ENCODE peak calls at places on chromosome 12, in six cellular contexts. D, C, M, O, V and R are unnamed samples.

GRCh38 chr12:107522692-107523477 is 162.7 kb upstream of the PWP1 start:
- DNase-seq in D (no peak), V (no peak), C (no peak), M (no peak), O (no peak), R (peak)

GRCh38 chr12:102436867-102437266 is 43.5 kb downstream of the IGF1 start:
- DNase-seq in V (no peak), M (no peak), C (no peak), O (no peak), D (no peak), R (no peak)

GRCh38 chr12:51683763-51684357 is 92.8 kb downstream of the SCN8A start:
- DNase-seq in V (no peak), O (no peak), M (no peak), C (peak), D (no peak), R (peak)

GRCh38 chr12:120012067-120012621 is 23.1 kb downstream of the BICDL1 start:
- DNase-seq in M (no peak), O (no peak), D (peak), V (no peak), C (no peak), R (no peak)

GRCh38 chr12:114767906-114768697 is 84.1 kb upstream of the TBX3 start:
- DNase-seq in V (no peak), D (no peak), C (no peak), M (no peak), O (no peak), R (peak)

GRCh38 chr12:98352218-98352811 is 163.1 kb upstream of the TMPO start:
- DNase-seq in O (no peak), M (no peak), D (peak), C (no peak), V (no peak), R (peak)

GRCh38 chr12:19299765-19300164 is 139.5 kb upstream of the AEBP2 start:
- DNase-seq in C (no peak), O (no peak), D (no peak), M (no peak), V (no peak), R (peak)

GRCh38 chr12:62803756-62804155 is 131.2 kb downstream of the PPM1H start:
- DNase-seq in V (no peak), M (no peak), C (no peak), O (no peak), D (no peak), R (no peak)

GRCh38 chr12:26831959-26832816 is 806 bp downstream of the ITPR2 start:
- DNase-seq in D (no peak), C (peak), V (peak), M (no peak), O (peak), R (peak)
- TF ChIP-seq CTCF in D (no peak), C (no peak), V (no peak), M (peak), O (no peak), R (no peak)

GRCh38 chr12:131831021-131831571 is 2.9 kb downstream of the MMP17 start:
- DNase-seq in D (no peak), O (no peak), C (no peak), M (no peak), V (no peak), R (peak)

GRCh38 chr12:131833896-131834641 is 5.9 kb downstream of the MMP17 start:
- DNase-seq in D (no peak), M (no peak), V (no peak), C (no peak), O (no peak), R (peak)

GRCh38 chr12:131831635-131832041 is 3.4 kb downstream of the MMP17 start:
- DNase-seq in M (no peak), D (peak), V (peak), O (no peak), C (no peak), R (peak)

GRCh38 chr12:131833288-131833895 is 5.2 kb downstream of the MMP17 start:
- DNase-seq in D (no peak), M (no peak), C (no peak), V (no peak), O (no peak), R (no peak)

DNA sequence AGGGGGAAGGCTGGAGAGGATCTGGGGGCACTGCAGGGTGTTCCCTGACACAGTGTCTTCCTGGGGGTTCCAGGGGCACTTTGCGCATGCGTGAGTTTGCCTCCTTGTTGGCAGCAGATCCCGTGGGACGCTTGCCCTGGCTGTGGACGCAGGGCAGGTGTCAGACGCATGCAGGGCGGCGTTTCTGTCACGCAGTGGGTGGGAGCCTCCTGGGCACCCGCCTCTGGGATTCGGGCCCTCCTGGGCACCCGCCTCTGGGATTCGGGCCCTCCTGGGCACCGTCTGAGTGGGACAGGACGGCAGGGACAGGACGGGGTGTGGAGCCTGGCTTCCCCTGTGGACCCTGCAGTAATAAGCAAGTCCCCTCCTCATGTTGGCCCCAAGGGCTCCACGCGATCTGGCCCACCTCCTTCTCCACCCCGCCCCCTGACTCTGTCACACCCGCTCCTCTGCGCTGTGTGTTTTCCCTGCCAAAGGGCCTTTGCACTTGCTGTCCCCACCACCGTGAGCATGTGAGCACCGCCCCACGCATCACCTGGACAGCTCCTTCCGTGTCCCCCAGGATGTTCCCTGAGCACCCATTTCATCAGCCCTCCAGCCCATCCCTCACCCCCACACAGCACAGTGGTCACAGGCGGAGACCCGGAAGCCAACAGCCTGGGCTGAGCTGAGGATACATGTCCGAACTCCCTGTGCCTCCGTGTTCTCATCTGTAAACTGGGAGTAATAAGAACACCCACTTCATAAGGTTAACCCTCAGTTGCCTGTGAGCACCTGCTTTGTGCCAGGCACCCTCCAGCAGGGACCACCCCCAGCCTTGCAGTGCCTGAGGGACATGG is 4.4 kb downstream of the MMP17 start:
- DNase-seq in C (no peak), M (peak), D (no peak), V (peak), O (no peak), R (peak)
- H3K4me3 ChIP-seq in C (peak), M (peak), D (peak), V (peak), O (no peak), R (peak)

GRCh38 chr12:16384732-16385131 is 37.3 kb downstream of the MGST1 start:
- DNase-seq in C (no peak), D (no peak), O (no peak), V (no peak), M (no peak), R (no peak)

GRCh38 chr12:16387919-16388318 is 40.5 kb downstream of the MGST1 start:
- DNase-seq in C (no peak), M (no peak), D (no peak), O (no peak), V (no peak), R (no peak)

GRCh38 chr12:16389594-16389993 is 42.1 kb downstream of the MGST1 start:
- DNase-seq in V (no peak), D (peak), O (no peak), M (no peak), C (no peak), R (peak)

DNA sequence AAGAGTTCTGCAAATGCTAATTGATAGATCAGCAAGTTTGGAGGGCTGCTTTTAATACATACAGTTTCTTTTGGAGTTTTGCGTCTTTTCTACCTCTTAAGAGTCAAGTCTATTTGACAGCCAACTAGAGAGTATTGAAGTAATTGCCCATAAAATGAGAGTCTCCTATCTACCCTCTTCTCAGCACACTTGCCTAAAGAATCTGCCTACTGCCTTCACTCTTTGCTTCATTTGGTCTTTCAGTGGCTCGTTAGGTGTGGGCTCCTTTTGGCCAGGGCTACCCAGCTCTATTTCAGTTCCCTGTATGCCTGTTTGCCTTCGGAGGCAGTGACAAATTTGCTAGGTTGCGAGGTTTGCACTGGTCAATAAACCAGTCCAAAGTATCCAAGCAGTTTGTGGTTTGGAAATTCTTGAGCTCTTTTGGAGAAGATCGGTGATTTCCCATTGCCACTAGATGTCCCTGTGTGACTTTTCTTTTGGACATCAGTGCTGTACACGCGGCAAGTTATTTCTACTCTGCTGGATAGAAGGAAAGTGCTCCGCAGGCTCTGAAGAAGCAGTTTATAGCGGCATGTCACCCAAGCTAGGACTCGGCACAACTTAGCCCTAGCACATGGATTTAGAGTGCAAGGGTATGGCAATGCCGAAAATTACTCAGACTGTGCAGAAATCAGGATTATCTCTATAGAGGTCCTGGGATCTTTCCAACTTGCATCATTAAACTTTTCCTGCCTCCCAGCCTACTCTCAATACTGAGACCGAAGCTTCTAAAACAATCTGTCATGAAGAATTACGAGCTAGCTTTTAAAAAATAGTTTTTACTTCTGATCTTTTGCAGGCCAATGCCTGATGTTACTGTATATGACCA is 38.6 kb downstream of the MGST1 start:
- DNase-seq in C (peak), V (no peak), D (peak), O (no peak), M (no peak), R (peak)
- TF ChIP-seq CTCF in C (peak), V (peak), D (peak), O (no peak), M (peak), R (peak)

DNA sequence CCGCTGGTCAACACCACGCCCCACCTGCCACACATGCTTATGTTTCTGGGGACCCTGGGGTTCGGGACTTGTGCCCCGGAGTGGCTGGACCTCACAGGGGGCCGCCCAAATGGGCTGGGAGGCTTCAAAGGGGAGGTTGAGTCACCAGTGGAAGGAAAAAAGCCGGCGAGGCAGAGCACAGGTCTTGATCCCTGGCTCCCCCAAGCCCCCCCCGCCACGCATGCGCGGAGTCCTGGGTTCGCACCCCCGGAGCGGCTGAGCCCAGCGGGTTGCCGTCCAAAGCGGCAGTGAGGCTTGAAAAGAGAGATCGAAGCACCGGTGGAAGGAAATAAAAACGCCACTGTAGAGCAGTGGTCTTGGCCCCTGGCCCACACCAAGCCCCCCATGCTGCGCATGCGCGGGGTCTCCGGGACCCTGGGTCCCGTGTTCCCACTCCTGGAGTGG is 313.5 kb downstream of the ALG10 start:
- DNase-seq in M (no peak), D (no peak), O (no peak), C (no peak), V (no peak), R (no peak)
- H3K4me3 ChIP-seq in M (no peak), D (no peak), O (no peak), C (no peak), V (no peak), R (no peak)

GRCh38 chr12:48982397-48983080 is 4.4 kb downstream of the WNT1 start:
- DNase-seq in V (no peak), D (no peak), C (no peak), M (no peak), O (no peak), R (no peak)

GRCh38 chr12:48981757-48982157 is 3.6 kb downstream of the WNT1 start:
- DNase-seq in C (no peak), M (no peak), V (no peak), O (no peak), D (no peak), R (no peak)

GRCh38 chr12:48980389-48980952 is 2.3 kb downstream of the WNT1 start:
- DNase-seq in O (no peak), D (no peak), V (no peak), C (no peak), M (no peak), R (no peak)

GRCh38 chr12:48979602-48980388 is 1.7 kb downstream of the WNT1 start:
- DNase-seq in O (no peak), M (no peak), D (no peak), V (peak), C (peak), R (no peak)

DNA sequence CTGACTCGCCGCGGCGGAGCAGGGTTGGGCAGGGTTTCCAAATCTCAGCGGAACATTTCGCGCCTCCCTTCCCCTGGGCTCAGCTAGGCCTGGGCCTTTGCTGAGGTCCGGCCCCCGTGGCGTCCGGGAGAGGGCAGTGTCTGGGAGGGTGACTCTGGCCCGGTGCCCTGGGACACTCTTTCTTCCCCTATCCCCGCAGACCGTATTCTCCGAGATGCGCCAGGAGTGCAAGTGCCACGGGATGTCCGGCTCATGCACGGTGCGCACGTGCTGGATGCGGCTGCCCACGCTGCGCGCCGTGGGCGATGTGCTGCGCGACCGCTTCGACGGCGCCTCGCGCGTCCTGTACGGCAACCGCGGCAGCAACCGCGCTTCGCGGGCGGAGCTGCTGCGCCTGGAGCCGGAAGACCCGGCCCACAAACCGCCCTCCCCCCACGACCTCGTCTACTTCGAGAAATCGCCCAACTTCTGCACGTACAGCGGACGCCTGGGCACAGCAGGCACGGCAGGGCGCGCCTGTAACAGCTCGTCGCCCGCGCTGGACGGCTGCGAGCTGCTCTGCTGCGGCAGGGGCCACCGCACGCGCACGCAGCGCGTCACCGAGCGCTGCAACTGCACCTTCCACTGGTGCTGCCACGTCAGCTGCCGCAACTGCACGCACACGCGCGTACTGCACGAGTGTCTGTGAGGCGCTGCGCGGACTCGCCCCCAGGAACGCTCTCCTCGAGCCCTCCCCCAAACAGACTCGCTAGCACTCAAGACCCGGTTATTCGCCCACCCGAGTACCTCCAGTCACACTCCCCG is 3.0 kb downstream of the WNT1 start:
- DNase-seq in V (no peak), D (no peak), C (no peak), M (no peak), O (no peak), R (no peak)
- TF ChIP-seq CTCF in V (no peak), D (peak), C (no peak), M (no peak), O (no peak), R (peak)

GRCh38 chr12:121391619-121392324 is 8.1 kb upstream of the RNF34 start:
- DNase-seq in M (no peak), C (peak), O (no peak), V (no peak), D (peak), R (peak)
- H3K4me3 ChIP-seq in M (no peak), C (peak), O (no peak), V (peak), D (peak), R (peak)

GRCh38 chr12:105504286-105504685 is 173.8 kb downstream of the C12orf75 start:
- DNase-seq in C (no peak), V (no peak), D (no peak), O (no peak), M (no peak), R (no peak)

GRCh38 chr12:105507311-105508035 is 177.0 kb downstream of the C12orf75 start:
- DNase-seq in V (no peak), O (no peak), M (no peak), D (no peak), C (no peak), R (peak)

GRCh38 chr12:105506678-105507310 is 176.3 kb downstream of the C12orf75 start:
- DNase-seq in O (no peak), D (no peak), M (no peak), V (no peak), C (no peak), R (no peak)

GRCh38 chr12:105499223-105499622 is 168.7 kb downstream of the C12orf75 start:
- DNase-seq in M (no peak), V (no peak), D (no peak), C (no peak), O (no peak), R (no peak)

DNA sequence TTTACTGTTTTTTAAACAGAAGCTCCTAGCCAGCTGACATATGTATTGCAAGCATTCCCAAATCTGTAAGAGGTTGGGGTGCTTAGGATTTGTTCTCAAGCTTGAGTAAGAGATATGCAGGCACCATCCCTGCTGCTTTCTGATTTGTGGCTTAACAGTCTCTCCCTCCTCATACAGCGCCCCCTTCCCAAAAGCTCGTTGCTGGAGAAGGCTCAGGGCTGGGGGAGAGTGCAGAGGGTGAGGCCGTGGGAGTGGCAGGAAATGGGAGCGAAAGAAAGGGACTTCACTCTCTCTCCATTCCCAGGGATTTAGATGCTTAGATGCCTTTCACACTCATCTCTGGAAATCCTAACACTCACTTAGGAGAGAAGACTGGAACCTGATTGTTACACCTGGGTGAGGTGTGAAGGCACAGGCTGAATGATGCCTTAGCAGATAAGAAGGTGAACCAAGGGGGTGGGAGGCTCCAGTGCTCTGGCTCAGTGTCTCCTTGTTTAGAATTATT is 172.0 kb downstream of the C12orf75 start:
- DNase-seq in D (no peak), V (no peak), C (no peak), O (no peak), M (no peak), R (no peak)
- TF ChIP-seq CTCF in D (no peak), V (no peak), C (no peak), O (no peak), M (no peak), R (no peak)

GRCh38 chr12:122014781-122015180 is 6.9 kb upstream of the BCL7A start:
- DNase-seq in M (no peak), O (no peak), D (no peak), V (no peak), C (no peak), R (no peak)
- H3K4me3 ChIP-seq in M (no peak), O (no peak), D (no peak), V (no peak), C (no peak), R (no peak)

GRCh38 chr12:85725991-85726390 is 110.2 kb downstream of the RASSF9 start:
- DNase-seq in M (no peak), V (no peak), C (no peak), O (no peak), D (no peak), R (no peak)
- TF ChIP-seq CTCF in M (no peak), V (no peak), C (no peak), O (no peak), D (no peak), R (no peak)